ENCODE peak calls at places on chromosomes 6 and 20, in six cellular contexts. L is K562, X is GM12878, D is GM12891, H is H1, R is HepG2. V is an unnamed sample.

GRCh38 chr6:88982720-88983119 is 19.3 kb upstream of the RNGTT start:
- DNase-seq in L (peak), X (peak), D (peak), H (no peak), R (peak), V (peak)

GRCh38 chr20:59988141-59988540 is 29.9 kb downstream of the CDH26 start:
- DNase-seq in L (no peak), X (no peak), D (no peak), H (no peak), R (no peak), V (no peak)

GRCh38 chr6:119541132-119541905 is 191.8 kb upstream of the MAN1A1 start:
- DNase-seq in L (no peak), X (no peak), D (no peak), H (no peak), R (no peak), V (no peak)

GRCh38 chr6:113997106-113997505 is 26.2 kb upstream of the HDAC2 start:
- DNase-seq in L (no peak), X (no peak), D (no peak), H (no peak), R (no peak), V (no peak)

GRCh38 chr20:43507150-43508080 is at the start of gene L3MBTL1:
- DNase-seq in L (peak), X (no peak), D (peak), H (no peak), R (peak), V (no peak)

GRCh38 chr6:143911028-143911427 is 46.8 kb downstream of the ZC2HC1B start:
- DNase-seq in L (no peak), X (no peak), D (no peak), H (no peak), R (no peak), V (no peak)

GRCh38 chr6:12174878-12175277 is 115.3 kb upstream of the EDN1 start:
- DNase-seq in L (no peak), X (no peak), D (no peak), H (no peak), R (no peak), V (no peak)

GRCh38 chr6:26207248-26207801 is 120.1 kb downstream of the HFE start:
- DNase-seq in L (no peak), X (no peak), D (no peak), H (no peak), R (no peak), V (no peak)

GRCh38 chr6:138555294-138555988 is 56.1 kb upstream of the NHSL1 start:
- DNase-seq in L (no peak), X (peak), D (no peak), H (peak), R (peak), V (no peak)

GRCh38 chr20:46357030-46357514 is 48.8 kb upstream of the CDH22 start:
- DNase-seq in L (no peak), X (no peak), D (no peak), H (no peak), R (no peak), V (no peak)

GRCh38 chr6:43436577-43437282 is 9.4 kb downstream of the ABCC10 start:
- DNase-seq in L (peak), X (no peak), D (no peak), H (no peak), R (peak), V (no peak)

GRCh38 chr6:52725133-52725529 is 38.1 kb downstream of the GSTA2 start:
- DNase-seq in L (peak), X (no peak), D (no peak), H (no peak), R (no peak), V (no peak)

GRCh38 chr6:105851181-105851580 is 235.0 kb upstream of the PRDM1 start:
- DNase-seq in L (no peak), X (no peak), D (no peak), H (no peak), R (no peak), V (no peak)

GRCh38 chr6:11058406-11058805 is 14.3 kb upstream of the ELOVL2 start:
- DNase-seq in L (no peak), X (no peak), D (no peak), H (no peak), R (no peak), V (no peak)

GRCh38 chr6:28345201-28345600 is 4.5 kb upstream of the ZKSCAN3 start:
- DNase-seq in L (no peak), X (no peak), D (no peak), H (no peak), R (peak), V (no peak)

GRCh38 chr20:23270427-23270911 is 80.1 kb upstream of the NXT1 start:
- DNase-seq in L (no peak), X (no peak), D (no peak), H (no peak), R (peak), V (no peak)

GRCh38 chr20:23268792-23269354 is 81.7 kb upstream of the NXT1 start:
- DNase-seq in L (no peak), X (no peak), D (no peak), H (no peak), R (peak), V (no peak)

GRCh38 chr20:23272176-23273029 is 78.2 kb upstream of the NXT1 start:
- DNase-seq in L (no peak), X (no peak), D (no peak), H (no peak), R (no peak), V (no peak)

GRCh38 chr20:23267909-23268308 is 82.7 kb upstream of the NXT1 start:
- DNase-seq in L (no peak), X (no peak), D (no peak), H (no peak), R (no peak), V (no peak)

DNA sequence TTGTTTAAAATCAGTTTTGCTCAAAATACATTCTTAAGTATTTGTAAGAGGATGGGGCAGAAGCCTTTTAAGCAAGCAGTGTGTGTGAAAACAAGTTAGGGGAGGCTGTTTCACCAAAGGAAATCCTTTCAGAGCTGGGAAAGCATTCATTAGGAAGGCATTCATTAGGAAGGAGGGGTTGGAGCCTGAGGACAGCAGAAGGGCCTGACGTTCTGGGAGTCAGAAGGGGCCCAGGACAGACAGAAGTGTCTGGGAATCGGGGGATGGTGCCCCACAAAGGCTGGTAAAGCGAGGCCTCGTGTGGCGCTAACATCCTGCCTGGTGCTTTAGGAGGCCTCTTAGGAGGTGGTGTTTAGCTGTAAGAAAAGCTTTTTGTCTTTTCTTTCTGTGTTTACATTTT is 80.6 kb upstream of the NXT1 start:
- DNase-seq in L (no peak), X (no peak), D (no peak), H (no peak), R (no peak), V (no peak)
- TF ChIP-seq POLR2A in L (no peak), X (no peak), D (no peak), H (no peak), R (no peak), V (no peak)

GRCh38 chr6:45378324-45378926 is 691 bp upstream of the SUPT3H start:
- DNase-seq in L (no peak), X (no peak), D (no peak), H (no peak), R (no peak), V (no peak)

GRCh38 chr6:45377555-45378323 is at the start of gene SUPT3H:
- DNase-seq in L (peak), X (peak), D (peak), H (peak), R (peak), V (peak)

GRCh38 chr6:45376310-45377040 is 1.3 kb downstream of the SUPT3H start:
- DNase-seq in L (no peak), X (no peak), D (no peak), H (no peak), R (no peak), V (no peak)

GRCh38 chr6:45377041-45377554 is 636 bp downstream of the SUPT3H start:
- DNase-seq in L (no peak), X (peak), D (no peak), H (no peak), R (peak), V (no peak)

GRCh38 chr6:45375449-45375848 is 2.3 kb downstream of the SUPT3H start:
- DNase-seq in L (no peak), X (no peak), D (no peak), H (no peak), R (no peak), V (no peak)
- TF ChIP-seq TAF1 in L (no peak), X (no peak), D (no peak), H (no peak), R (no peak), V (no peak)

GRCh38 chr20:58871533-58872102 is 19.1 kb downstream of the GNAS start:
- DNase-seq in L (no peak), X (no peak), D (no peak), H (no peak), R (no peak), V (no peak)
- TF ChIP-seq POLR2A in L (no peak), X (no peak), D (no peak), H (no peak), R (no peak), V (no peak)

GRCh38 chr20:12409501-12409900 is 491.8 kb downstream of the BTBD3 start:
- DNase-seq in L (no peak), X (no peak), D (no peak), H (no peak), R (no peak), V (no peak)

GRCh38 chr20:12410783-12411182 is 493.1 kb downstream of the BTBD3 start:
- DNase-seq in L (no peak), X (no peak), D (no peak), H (no peak), R (no peak), V (no peak)

GRCh38 chr20:12411246-12411940 is 493.7 kb downstream of the BTBD3 start:
- DNase-seq in L (no peak), X (no peak), D (no peak), H (no peak), R (no peak), V (no peak)

GRCh38 chr20:12414446-12415274 is 497.0 kb downstream of the BTBD3 start:
- DNase-seq in L (no peak), X (no peak), D (no peak), H (no peak), R (no peak), V (no peak)
- TF ChIP-seq TAF1 in L (no peak), X (no peak), D (no peak), H (no peak), R (no peak), V (no peak)

DNA sequence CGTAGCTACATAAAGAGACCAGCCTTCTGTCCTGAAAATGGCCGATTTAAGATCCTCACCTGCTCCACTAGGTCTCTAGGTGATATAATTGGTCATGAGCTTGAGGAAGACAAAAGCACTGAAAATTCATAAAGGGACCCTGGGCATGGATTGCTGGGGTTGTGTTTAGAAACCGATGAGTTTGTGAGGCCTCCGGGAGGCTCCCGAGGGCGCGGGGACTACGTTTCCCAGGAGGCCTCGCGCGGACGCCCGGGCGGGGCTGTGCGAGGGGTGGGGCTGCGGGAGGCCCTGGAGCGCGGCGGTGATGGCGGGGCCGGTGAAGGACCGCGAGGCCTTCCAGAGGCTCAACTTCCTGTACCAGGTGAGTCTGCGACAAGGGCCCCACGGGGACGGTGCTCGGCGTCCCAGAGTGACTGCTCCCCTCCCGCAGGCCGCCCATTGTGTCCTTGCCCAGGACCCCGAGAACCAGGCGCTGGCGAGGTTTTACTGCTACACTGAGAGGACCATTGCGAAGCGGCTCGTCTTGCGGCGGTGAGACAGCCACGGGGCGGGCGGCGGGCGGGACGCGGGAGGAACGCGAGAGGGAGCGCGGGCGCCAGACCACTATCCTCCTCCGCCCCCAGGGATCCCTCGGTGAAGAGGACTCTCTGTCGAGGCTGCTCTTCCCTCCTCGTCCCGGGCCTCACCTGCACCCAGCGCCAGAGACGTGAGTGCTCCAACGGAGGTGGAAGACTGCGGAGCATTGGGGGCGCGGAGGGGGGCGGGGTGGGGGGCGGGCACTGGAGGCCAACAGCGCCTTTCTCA is at the start of gene RPP21:
- DNase-seq in L (peak), X (no peak), D (peak), H (no peak), R (peak), V (peak)
- TF ChIP-seq POLR2A in L (peak), X (peak), D (peak), H (peak), R (peak), V (peak)